ENCODE peak calls at places on chromosomes 12 and 14, in five cellular contexts. One of them, this sample, is unnamed.

GRCh38 chr14:93219103-93219726 is 12.2 kb downstream of the UBR7 start:
- DNase-seq in effector memory CD4-positive, alpha-beta T cell: no peak
- DNase-seq in effector memory CD8-positive, alpha-beta T cell: peak; percentile 33
- DNase-seq in cardiac muscle cell: peak; percentile 72
- DNase-seq in cardiac fibroblast: peak; percentile 75
- DNase-seq in this sample: no peak

GRCh38 chr12:111730420-111730819 is 36.3 kb upstream of the ALDH2 start:
- DNase-seq in effector memory CD8-positive, alpha-beta T cell: no peak
- DNase-seq in cardiac muscle cell: no peak
- DNase-seq in cardiac fibroblast: no peak
- DNase-seq in effector memory CD4-positive, alpha-beta T cell: no peak
- DNase-seq in this sample: no peak

GRCh38 chr12:101698782-101699347 is 1.4 kb downstream of the CHPT1 start:
- DNase-seq in effector memory CD4-positive, alpha-beta T cell: no peak
- DNase-seq in cardiac fibroblast: no peak
- DNase-seq in effector memory CD8-positive, alpha-beta T cell: no peak
- DNase-seq in cardiac muscle cell: peak; percentile 13
- DNase-seq in this sample: peak; percentile 18

GRCh38 chr14:49405291-49405690 is 180.9 kb downstream of the RPS29 start:
- DNase-seq in cardiac muscle cell: peak; percentile 55
- DNase-seq in effector memory CD8-positive, alpha-beta T cell: no peak
- DNase-seq in effector memory CD4-positive, alpha-beta T cell: no peak
- DNase-seq in cardiac fibroblast: peak; percentile 97
- DNase-seq in this sample: no peak

GRCh38 chr12:13250416-13250815 is 53.9 kb downstream of the EMP1 start:
- DNase-seq in effector memory CD4-positive, alpha-beta T cell: no peak
- DNase-seq in cardiac fibroblast: peak; percentile 86
- DNase-seq in cardiac muscle cell: peak; percentile 33
- DNase-seq in effector memory CD8-positive, alpha-beta T cell: no peak
- DNase-seq in this sample: no peak

GRCh38 chr12:107439101-107439738 is 246.4 kb upstream of the PWP1 start:
- DNase-seq in cardiac fibroblast: no peak
- DNase-seq in effector memory CD4-positive, alpha-beta T cell: no peak
- DNase-seq in effector memory CD8-positive, alpha-beta T cell: no peak
- DNase-seq in cardiac muscle cell: no peak
- DNase-seq in this sample: no peak

GRCh38 chr12:30909721-30910350 is 16.7 kb upstream of the TSPAN11 start:
- DNase-seq in cardiac muscle cell: no peak
- DNase-seq in effector memory CD8-positive, alpha-beta T cell: no peak
- DNase-seq in effector memory CD4-positive, alpha-beta T cell: no peak
- DNase-seq in cardiac fibroblast: no peak
- DNase-seq in this sample: no peak

GRCh38 chr14:57526942-57527341 is 33.3 kb upstream of the CCDC198 start:
- DNase-seq in cardiac muscle cell: no peak
- DNase-seq in effector memory CD8-positive, alpha-beta T cell: no peak
- DNase-seq in cardiac fibroblast: no peak
- DNase-seq in effector memory CD4-positive, alpha-beta T cell: no peak
- DNase-seq in this sample: no peak

GRCh38 chr14:60648934-60649814 is at the start of gene SIX1:
- DNase-seq in cardiac muscle cell: peak; percentile 91
- DNase-seq in effector memory CD4-positive, alpha-beta T cell: no peak
- DNase-seq in cardiac fibroblast: peak; percentile 91
- DNase-seq in effector memory CD8-positive, alpha-beta T cell: no peak
- DNase-seq in this sample: peak; percentile 75

GRCh38 chr12:25089738-25090137 is 105.2 kb downstream of the DNAI7 start:
- DNase-seq in cardiac fibroblast: no peak
- DNase-seq in effector memory CD8-positive, alpha-beta T cell: no peak
- DNase-seq in cardiac muscle cell: no peak
- DNase-seq in effector memory CD4-positive, alpha-beta T cell: no peak
- DNase-seq in this sample: no peak

GRCh38 chr14:102942069-102942468 is 19.6 kb downstream of the AMN start:
- DNase-seq in effector memory CD4-positive, alpha-beta T cell: no peak
- DNase-seq in effector memory CD8-positive, alpha-beta T cell: no peak
- DNase-seq in cardiac fibroblast: no peak
- DNase-seq in cardiac muscle cell: no peak
- DNase-seq in this sample: no peak

GRCh38 chr14:31391473-31391872 is 28.9 kb downstream of the HEATR5A start:
- DNase-seq in cardiac muscle cell: no peak
- DNase-seq in effector memory CD8-positive, alpha-beta T cell: no peak
- DNase-seq in cardiac fibroblast: no peak
- DNase-seq in effector memory CD4-positive, alpha-beta T cell: no peak
- DNase-seq in this sample: no peak

GRCh38 chr14:100449225-100449987 is 126.3 kb downstream of the SLC25A47 start:
- DNase-seq in effector memory CD8-positive, alpha-beta T cell: no peak
- DNase-seq in cardiac fibroblast: no peak
- DNase-seq in cardiac muscle cell: no peak
- DNase-seq in effector memory CD4-positive, alpha-beta T cell: no peak
- DNase-seq in this sample: no peak